ENCODE peak calls at places on chromosomes 7 and 10, in six cellular contexts. P is A549, J is BE2C, O is epithelial cell of esophagus, F is coronary artery, W is brain microvascular endothelial cell. L is an unnamed sample.

GRCh38 chr7:38185938-38186337 is 7.9 kb downstream of the STARD3NL start:
- DNase-seq in W (no peak), P (no peak), F (no peak), O (no peak), J (no peak), L (no peak)

GRCh38 chr10:132572545-132572937 is 35.0 kb downstream of the INPP5A start:
- DNase-seq in O (peak), F (no peak), P (peak), J (no peak), W (peak), L (no peak)

GRCh38 chr10:28801869-28802268 is 124.5 kb downstream of the BAMBI start:
- DNase-seq in O (no peak), J (no peak), F (no peak), W (no peak), P (no peak), L (no peak)

GRCh38 chr10:119769886-119770285 is 44.0 kb downstream of the INPP5F start:
- DNase-seq in P (no peak), F (no peak), W (peak), J (no peak), O (peak), L (peak)

GRCh38 chr7:27917774-27918314 is 177.9 kb downstream of the TAX1BP1 start:
- DNase-seq in F (no peak), W (peak), O (peak), P (peak), J (no peak), L (no peak)

GRCh38 chr7:84070101-84070500 is 124.5 kb downstream of the SEMA3A start:
- DNase-seq in W (no peak), F (no peak), J (no peak), O (no peak), P (no peak), L (no peak)

GRCh38 chr10:124219655-124220054 is 126.3 kb upstream of the CHST15 start:
- DNase-seq in W (no peak), J (no peak), P (no peak), F (no peak), O (no peak), L (no peak)

GRCh38 chr7:106568680-106569499 is 92.1 kb downstream of the CCDC71L start:
- DNase-seq in O (peak), F (no peak), J (peak), W (no peak), P (peak), L (no peak)

GRCh38 chr10:12807982-12808613 is 193.4 kb downstream of the CCDC3 start:
- DNase-seq in W (no peak), F (no peak), P (no peak), J (no peak), O (no peak), L (no peak)

GRCh38 chr10:125951290-125951689 is 54.9 kb downstream of the FANK1 start:
- DNase-seq in J (no peak), P (no peak), O (no peak), F (no peak), W (no peak), L (no peak)
- TF ChIP-seq CTCF in J (no peak), P (no peak), O (no peak), F (no peak), W (no peak), L (no peak)

GRCh38 chr7:133853706-133854276 is 273.3 kb upstream of the LRGUK start:
- DNase-seq in F (no peak), P (peak), J (peak), W (peak), O (peak), L (peak)
- H3K4me3 ChIP-seq in F (no peak), P (no peak), J (peak), W (no peak), O (no peak), L (no peak)

DNA sequence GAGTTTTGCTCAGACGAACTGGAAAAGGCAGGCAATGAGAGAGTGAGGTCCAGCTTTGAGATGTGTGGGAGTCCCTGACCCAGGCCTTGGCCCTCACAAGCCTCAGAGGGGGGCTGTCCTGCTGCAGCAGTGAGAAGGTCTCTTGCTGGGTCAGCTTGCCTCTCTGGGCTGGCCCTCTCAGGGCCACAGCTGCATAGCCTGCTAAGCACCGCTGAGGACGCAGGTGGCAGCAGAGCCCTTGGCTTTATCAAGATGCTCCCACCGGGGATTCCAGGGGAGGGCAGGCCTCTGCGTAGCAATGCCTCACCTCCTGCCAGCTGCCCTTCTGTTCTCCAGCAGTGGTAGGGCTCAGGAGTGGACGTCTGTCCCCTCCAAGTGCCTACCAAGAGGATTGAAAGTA is 128.7 kb downstream of the COBL start:
- DNase-seq in J (peak), F (no peak), W (no peak), O (no peak), P (peak), L (no peak)
- TF ChIP-seq CTCF in J (peak), F (no peak), W (peak), O (peak), P (no peak), L (peak)

GRCh38 chr10:95295031-95295755 is 4.4 kb upstream of the PDLIM1 start:
- DNase-seq in J (peak), O (peak), P (no peak), W (peak), F (no peak), L (no peak)
- H3K4me3 ChIP-seq in J (peak), O (peak), P (no peak), W (peak), F (peak), L (peak)

GRCh38 chr7:25476863-25477262 is 248.6 kb upstream of the NPVF start:
- DNase-seq in O (no peak), J (no peak), W (no peak), P (no peak), F (no peak), L (no peak)
- TF ChIP-seq CTCF in O (no peak), J (no peak), W (no peak), P (no peak), F (no peak), L (no peak)

DNA sequence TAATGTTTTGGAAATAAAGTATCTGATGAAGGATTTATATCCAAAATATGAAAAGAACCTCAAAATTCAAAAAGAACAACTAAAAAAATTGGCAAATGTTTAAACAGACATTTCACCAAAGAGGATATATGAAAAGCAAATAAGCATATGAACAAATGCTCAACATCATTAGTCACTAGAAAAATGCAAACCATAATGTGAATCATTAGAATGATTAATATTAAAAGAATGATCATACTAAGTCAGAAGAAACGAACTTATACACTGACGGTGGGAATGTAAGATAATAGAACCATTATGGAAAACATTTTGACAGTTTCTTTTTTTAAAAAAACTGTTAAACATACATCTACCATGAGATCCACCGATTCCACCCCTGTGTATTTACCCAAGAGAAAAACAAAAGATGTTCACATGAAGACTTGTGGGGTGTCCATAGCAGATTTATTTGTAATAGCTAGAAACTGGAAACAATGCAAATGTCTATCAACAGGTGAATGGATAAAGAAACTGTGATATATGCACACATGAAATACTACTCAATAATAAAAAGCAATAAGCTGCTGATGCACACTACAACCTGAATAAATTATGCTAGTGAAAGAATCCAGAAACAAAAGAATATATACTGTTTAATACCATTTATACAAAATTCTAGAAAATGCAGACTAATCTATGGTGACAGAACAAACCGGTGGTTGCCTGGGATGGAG is 35.7 kb downstream of the PRKG1 start:
- DNase-seq in P (no peak), J (no peak), W (no peak), F (no peak), O (peak), L (no peak)
- H3K4me3 ChIP-seq in P (no peak), J (no peak), W (no peak), F (no peak), O (no peak), L (no peak)

DNA sequence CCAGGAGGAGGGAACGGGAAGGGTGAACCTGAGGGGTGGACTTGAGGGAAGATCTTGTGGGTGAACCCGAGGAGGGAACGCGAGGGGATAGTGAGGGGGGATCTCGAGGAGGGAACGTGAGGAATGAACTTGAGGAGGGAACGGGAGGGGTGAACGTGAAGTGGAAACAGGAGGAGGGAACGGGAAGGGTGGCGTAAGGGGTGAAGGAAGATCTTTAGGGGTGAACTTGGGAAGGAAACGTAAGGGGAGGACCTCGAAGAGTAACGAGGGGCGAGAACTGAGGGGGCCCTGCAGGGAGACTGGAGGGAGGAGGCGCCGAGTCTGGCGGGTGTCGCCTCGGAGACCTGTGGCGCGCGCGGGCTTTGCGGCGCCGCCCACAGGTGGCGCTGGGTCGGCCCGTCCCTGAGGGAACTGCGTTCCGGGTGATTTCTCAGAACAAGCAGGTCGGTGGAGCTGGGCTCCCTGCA is 677 bp downstream of the MYO3A start:
- DNase-seq in P (peak), F (no peak), W (no peak), O (no peak), J (no peak), L (no peak)
- TF ChIP-seq CTCF in P (peak), F (peak), W (peak), O (peak), J (peak), L (no peak)

DNA sequence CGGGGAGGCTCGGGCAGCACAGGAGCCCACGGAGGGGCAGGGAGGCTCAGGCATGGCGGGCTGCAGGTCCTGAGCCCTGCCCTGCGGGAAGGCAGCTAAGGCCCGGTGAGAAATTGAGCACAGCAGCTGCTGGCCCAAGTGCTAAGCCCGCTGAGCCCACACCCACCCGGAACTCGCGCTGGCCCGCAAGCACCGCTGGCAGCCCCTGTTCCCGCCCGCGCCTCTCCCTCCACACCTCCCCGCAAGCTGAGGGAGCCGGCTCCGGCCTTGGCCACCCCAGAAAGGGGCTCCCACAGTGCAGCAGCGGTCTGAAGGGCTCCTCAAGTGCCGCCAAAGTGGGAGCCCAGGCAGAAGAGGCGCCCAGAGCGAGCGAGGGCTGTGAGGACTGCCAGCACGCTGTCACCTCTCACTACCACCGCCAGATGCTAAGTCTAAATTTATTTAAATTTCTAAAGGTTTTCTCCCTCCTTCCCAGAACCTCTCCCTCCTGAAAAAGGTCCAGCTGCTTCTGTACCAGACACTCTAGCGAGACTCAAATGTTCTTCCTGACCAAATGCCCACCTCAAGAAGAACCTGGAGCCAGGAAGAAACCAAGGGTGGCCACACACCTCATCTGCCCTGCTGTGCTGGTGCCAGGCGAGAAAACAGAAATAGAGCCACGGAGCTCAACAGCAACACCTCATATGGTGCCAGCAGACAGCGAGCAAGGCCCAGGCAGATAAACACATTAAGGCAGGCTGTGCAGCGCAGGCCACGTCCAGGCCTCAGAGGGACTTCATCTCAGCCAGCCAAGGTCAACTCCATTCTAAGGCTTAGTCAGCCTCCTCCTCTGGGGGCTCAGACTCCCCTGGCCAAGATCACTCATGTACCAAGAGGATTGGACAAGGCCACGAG is 47.0 kb downstream of the KCNMA1 start:
- DNase-seq in J (no peak), O (no peak), P (no peak), W (no peak), F (peak), L (no peak)
- H3K4me3 ChIP-seq in J (no peak), O (no peak), P (no peak), W (no peak), F (no peak), L (no peak)

DNA sequence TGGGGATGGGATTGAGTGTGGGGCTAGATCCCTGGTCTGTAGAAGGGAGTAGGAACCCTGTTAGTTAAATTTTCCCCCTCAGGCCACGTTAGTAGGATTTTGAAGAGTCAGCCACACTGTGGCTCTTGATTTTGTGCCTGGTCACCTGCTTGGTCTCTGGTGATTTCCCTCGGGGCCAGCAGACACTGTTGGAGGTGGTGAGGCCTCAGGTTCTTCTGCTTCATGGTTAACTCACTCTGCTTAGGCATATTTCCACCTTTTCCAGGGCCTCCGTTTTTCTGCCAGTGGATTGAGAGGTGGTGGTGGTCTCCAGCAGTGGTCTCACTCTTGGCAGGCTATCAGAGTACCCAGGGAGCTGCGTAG is 4.1 kb downstream of the TSPAN14 start:
- DNase-seq in W (no peak), O (no peak), P (no peak), J (no peak), F (no peak), L (no peak)
- TF ChIP-seq CTCF in W (no peak), O (peak), P (no peak), J (no peak), F (no peak), L (no peak)

L was measured in HFF-Myc.